ENCODE peak calls at places on chromosomes 6 and 20, in four cellular contexts. N, O, Z and G are unnamed samples.

GRCh38 chr6:157665172-157665571 is 157.9 kb upstream of the SNX9 start:
- DNase-seq in N (no peak), O (no peak), Z (no peak), G (no peak)

GRCh38 chr6:40894962-40895799 is 143.8 kb downstream of the UNC5CL start:
- DNase-seq in N (peak; percentile 81), O (peak; percentile 42), Z (peak; percentile 73), G (no peak)

GRCh38 chr20:48824830-48825550 is 2.8 kb downstream of the PREX1 start:
- DNase-seq in N (no peak), O (no peak), Z (no peak), G (no peak)

GRCh38 chr6:102051001-102051400 is 657.5 kb downstream of the GRIK2 start:
- DNase-seq in N (no peak), O (no peak), Z (no peak), G (no peak)

GRCh38 chr6:7262037-7262461 is 51.0 kb downstream of the SSR1 start:
- DNase-seq in N (no peak), O (peak; percentile 51), Z (no peak), G (no peak)

GRCh38 chr6:154995241-154996162 is at the start of gene TIAM2:
- DNase-seq in N (peak; percentile 55), O (no peak), Z (peak; percentile 64), G (no peak)

GRCh38 chr6:3284436-3284876 is 25.7 kb downstream of the PSMG4 start:
- DNase-seq in N (no peak), O (no peak), Z (no peak), G (no peak)

GRCh38 chr6:25788305-25788922 is 33.9 kb downstream of the SLC17A4 start:
- DNase-seq in N (peak; percentile 70), O (peak; percentile 60), Z (peak; percentile 54), G (no peak)

GRCh38 chr20:6164421-6165341 is 41.9 kb upstream of the FERMT1 start:
- DNase-seq in N (peak; percentile 29), O (no peak), Z (peak; percentile 76), G (peak; percentile 19)

GRCh38 chr20:18702736-18703135 is 110.8 kb upstream of the SCP2D1 start:
- DNase-seq in N (peak; percentile 42), O (no peak), Z (peak; percentile 74), G (peak; percentile 22)

GRCh38 chr6:156839591-156840001 is 62.4 kb downstream of the ARID1B start:
- DNase-seq in N (peak; percentile 79), O (no peak), Z (no peak), G (no peak)

GRCh38 chr20:4235512-4236043 is 220.2 kb upstream of the RNF24 start:
- DNase-seq in N (no peak), O (no peak), Z (no peak), G (no peak)

GRCh38 chr6:24982231-24982630 is 46.5 kb upstream of the RIPOR2 start:
- DNase-seq in N (peak; percentile 73), O (no peak), Z (no peak), G (no peak)

GRCh38 chr6:26194774-26195375 is 107.6 kb downstream of the HFE start:
- DNase-seq in N (peak; percentile 20), O (no peak), Z (no peak), G (no peak)

GRCh38 chr6:152503541-152503940 is 133.6 kb downstream of the SYNE1 start:
- DNase-seq in N (peak; percentile 60), O (no peak), Z (no peak), G (no peak)

GRCh38 chr6:168990352-168990751 is 263.3 kb downstream of the THBS2 start:
- DNase-seq in N (no peak), O (no peak), Z (no peak), G (no peak)

GRCh38 chr6:166382500-166382932 is 224 bp downstream of the MPC1 start:
- DNase-seq in N (no peak), O (no peak), Z (no peak), G (no peak)

GRCh38 chr6:34237316-34237721 is 646 bp downstream of the HMGA1 start:
- DNase-seq in N (peak; percentile 64), O (no peak), Z (peak; percentile 64), G (no peak)

GRCh38 chr6:16766836-16767745 is 5.8 kb upstream of the ATXN1 start:
- DNase-seq in N (peak; percentile 59), O (no peak), Z (no peak), G (no peak)

GRCh38 chr6:124964084-124964763 is 2.0 kb downstream of the RNF217 start:
- DNase-seq in N (peak; percentile 57), O (peak; percentile 51), Z (no peak), G (no peak)
- H3K4me3 ChIP-seq in N (peak overlapping the region; percentile 85), O (peak overlapping the region; percentile 96), Z (peak overlapping the region; percentile 85), G (peak overlapping the region; percentile 84)

GRCh38 chr6:116328528-116328903 is 42.2 kb upstream of the DSE start:
- DNase-seq in N (peak; percentile 42), O (no peak), Z (no peak), G (no peak)

GRCh38 chr6:116326392-116326717 is 44.4 kb upstream of the DSE start:
- DNase-seq in N (no peak), O (no peak), Z (no peak), G (no peak)

GRCh38 chr6:116327803-116328527 is 42.8 kb upstream of the DSE start:
- DNase-seq in N (no peak), O (no peak), Z (no peak), G (no peak)

GRCh38 chr6:116329156-116329555 is 41.6 kb upstream of the DSE start:
- DNase-seq in N (no peak), O (no peak), Z (no peak), G (no peak)

GRCh38 chr6:116323863-116324262 is 44.1 kb upstream of the TSPYL1 start:
- DNase-seq in N (no peak), O (no peak), Z (no peak), G (no peak)
- H3K4me3 ChIP-seq in N (no peak overlapping the region), O (no peak overlapping the region), Z (no peak overlapping the region), G (no peak overlapping the region)

DNA sequence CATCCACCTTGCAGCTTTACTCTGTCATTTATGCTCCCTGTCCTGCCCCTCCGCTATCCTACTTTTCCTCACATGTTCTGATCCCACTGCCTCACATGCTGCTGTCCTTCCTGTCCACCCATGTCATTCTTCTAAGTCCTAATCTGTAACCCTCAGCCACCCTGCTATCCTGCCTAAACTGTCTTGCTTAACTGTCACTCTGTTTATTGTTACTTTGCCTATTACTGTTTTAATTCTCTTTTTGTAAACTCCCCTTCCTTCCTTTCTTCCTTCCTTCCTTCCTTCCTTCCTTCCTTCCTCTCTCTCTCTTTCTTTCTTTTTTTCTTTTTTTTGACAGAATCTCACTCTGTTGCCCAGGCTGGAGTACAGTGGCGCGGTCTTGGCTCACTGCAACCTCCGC is 1.4 kb downstream of the CUL9 start:
- DNase-seq in N (no peak), O (no peak), Z (no peak), G (no peak)
- H3K4me3 ChIP-seq in N (peak overlapping the region; percentile 79), O (no peak overlapping the region), Z (peak overlapping the region; percentile 79), G (no peak overlapping the region)

GRCh38 chr6:104130343-104130742 is 729.4 kb downstream of the HACE1 start:
- DNase-seq in N (no peak), O (no peak), Z (no peak), G (no peak)

GRCh38 chr6:104123227-104123626 is 736.5 kb downstream of the HACE1 start:
- DNase-seq in N (no peak), O (no peak), Z (no peak), G (no peak)

GRCh38 chr6:104126621-104127020 is 733.1 kb downstream of the HACE1 start:
- DNase-seq in N (no peak), O (no peak), Z (no peak), G (no peak)
- H3K4me3 ChIP-seq in N (no peak overlapping the region), O (no peak overlapping the region), Z (no peak overlapping the region), G (no peak overlapping the region)

GRCh38 chr6:149265945-149266344 is 51.6 kb upstream of the TAB2 start:
- DNase-seq in N (no peak), O (no peak), Z (no peak), G (no peak)

GRCh38 chr6:149268146-149268545 is 49.4 kb upstream of the TAB2 start:
- DNase-seq in N (no peak), O (no peak), Z (no peak), G (no peak)

GRCh38 chr6:149264629-149265028 is 52.9 kb upstream of the TAB2 start:
- DNase-seq in N (no peak), O (no peak), Z (no peak), G (no peak)

GRCh38 chr6:149267513-149268043 is 49.9 kb upstream of the TAB2 start:
- DNase-seq in N (no peak), O (peak; percentile 17), Z (no peak), G (no peak)

DNA sequence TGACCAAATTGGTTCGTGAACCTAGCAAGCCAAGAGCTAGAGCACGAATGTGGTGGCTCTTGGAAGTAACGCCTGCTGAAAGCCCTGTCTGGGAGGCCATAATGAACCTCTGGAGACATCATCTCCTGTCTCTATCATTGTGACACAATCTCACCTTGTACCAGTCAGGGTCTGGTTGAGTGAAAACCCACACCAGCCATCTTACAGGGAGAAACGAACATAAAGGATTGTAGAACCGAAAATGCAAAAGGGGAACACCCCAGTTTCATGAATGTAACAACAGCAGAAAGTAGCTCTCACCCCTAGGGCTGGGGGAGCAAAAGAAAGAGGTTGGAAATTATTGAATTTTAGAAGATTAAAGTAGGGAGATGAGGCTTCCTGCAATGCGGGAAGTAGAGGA is 50.9 kb upstream of the TAB2 start:
- DNase-seq in N (no peak), O (no peak), Z (no peak), G (no peak)
- H3K4me3 ChIP-seq in N (no peak overlapping the region), O (no peak overlapping the region), Z (no peak overlapping the region), G (no peak overlapping the region)

GRCh38 chr6:28443112-28443773 is at the start of gene ZSCAN23:
- DNase-seq in N (peak; percentile 95), O (peak; percentile 79), Z (peak; percentile 68), G (peak; percentile 33)

GRCh38 chr6:28449056-28449455 is 5.8 kb upstream of the ZSCAN23 start:
- DNase-seq in N (no peak), O (no peak), Z (no peak), G (no peak)

DNA sequence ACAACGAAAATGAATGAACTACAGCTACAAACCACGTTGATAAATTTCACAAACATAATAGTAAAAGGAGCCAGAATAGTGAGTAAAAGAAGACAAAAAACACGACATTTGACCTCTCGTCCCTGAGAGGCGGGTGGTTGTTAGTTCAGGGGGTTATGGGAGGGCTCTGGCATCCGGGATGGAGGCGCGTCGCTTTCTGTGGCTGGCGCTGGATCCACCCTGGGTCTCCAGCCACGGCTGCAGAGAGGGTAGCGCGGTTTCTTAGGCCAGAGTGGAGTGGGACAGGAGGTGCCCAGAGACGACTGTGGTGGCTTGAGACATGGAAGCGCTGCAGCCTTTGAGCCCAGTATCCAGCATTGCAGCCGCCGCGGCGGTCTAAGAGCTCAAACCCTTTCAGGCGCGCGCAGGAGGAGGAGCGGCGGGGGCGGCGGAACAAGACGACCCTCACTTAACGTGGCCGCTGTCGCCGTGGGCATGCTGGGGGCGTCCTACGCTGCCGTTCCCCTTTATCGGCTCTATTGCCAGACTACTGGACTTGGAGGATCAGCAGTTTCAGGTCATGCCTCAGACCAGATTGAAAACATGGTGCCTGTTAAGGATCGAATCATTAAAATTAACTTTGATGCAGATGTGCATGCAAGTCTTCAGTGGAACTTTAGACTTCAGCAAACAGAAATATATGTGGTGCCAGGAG is 3.7 kb upstream of the ZSCAN23 start:
- DNase-seq in N (peak; percentile 38), O (no peak), Z (no peak), G (no peak)
- H3K4me3 ChIP-seq in N (peak overlapping the region; percentile 73), O (no peak overlapping the region), Z (peak overlapping the region; percentile 50), G (peak overlapping the region; percentile 33)